ENCODE peak calls at places on chromosomes 11 and 22, in five cellular contexts. Q, V, Z, G and M are unnamed samples.

GRCh38 chr11:29255401-29255800 is 761.4 kb downstream of the KCNA4 start:
- DNase-seq in V (no peak), G (no peak), Q (peak; percentile 41), Z (no peak), M (no peak)

GRCh38 chr11:12258451-12258850 is 118.9 kb upstream of the PARVA start:
- DNase-seq in G (no peak), Z (no peak), V (peak; percentile 85), Q (peak; percentile 70), M (no peak)

GRCh38 chr22:44384563-44384940 is 71.8 kb upstream of the SHISAL1 start:
- DNase-seq in G (no peak), Z (no peak), Q (no peak), V (no peak), M (peak; percentile 4)

GRCh38 chr22:50276143-50276542 is 6.0 kb upstream of the MAPK11 start:
- DNase-seq in G (no peak), V (no peak), Q (peak; percentile 51), Z (peak; percentile 82), M (peak; percentile 61)

GRCh38 chr11:46335858-46336600 is 11.2 kb upstream of the DGKZ start:
- DNase-seq in V (no peak), Q (no peak), G (peak; percentile 74), Z (no peak), M (no peak)

GRCh38 chr11:12963789-12964536 is 45.2 kb upstream of the RASSF10 start:
- DNase-seq in V (peak; percentile 70), Z (peak; percentile 84), Q (peak; percentile 37), G (peak; percentile 86), M (peak; percentile 56)

GRCh38 chr22:25749420-25750169 is 7.6 kb downstream of the MYO18B start:
- DNase-seq in V (no peak), Q (peak; percentile 37), Z (no peak), G (no peak), M (no peak)

GRCh38 chr11:110355011-110355744 is 58.8 kb upstream of the RDX start:
- DNase-seq in V (peak; percentile 73), G (peak; percentile 69), Q (no peak), Z (no peak), M (no peak)

GRCh38 chr11:8250981-8251620 is 12.6 kb downstream of the LMO1 start:
- DNase-seq in Q (no peak), V (peak; percentile 12), Z (no peak), G (no peak), M (peak; percentile 35)

GRCh38 chr11:134252539-134253188 is 488 bp downstream of the THYN1 start:
- DNase-seq in Z (peak; percentile 38), Q (no peak), G (peak; percentile 63), V (no peak), M (no peak)

GRCh38 chr11:44104472-44105294 is 9.2 kb downstream of the EXT2 start:
- DNase-seq in Z (no peak), Q (no peak), G (no peak), V (no peak), M (no peak)

GRCh38 chr11:57379732-57380131 is 1.2 kb downstream of the PRG3 start:
- DNase-seq in V (peak; percentile 54), G (peak; percentile 81), Q (peak; percentile 23), Z (peak; percentile 10), M (no peak)

GRCh38 chr11:70005107-70005818 is 72.9 kb upstream of the ANO1 start:
- DNase-seq in Z (no peak), Q (peak; percentile 87), G (no peak), V (no peak), M (no peak)

GRCh38 chr11:71246559-71246958 is 5.8 kb downstream of the SHANK2 start:
- DNase-seq in Z (no peak), V (peak; percentile 28), G (peak; percentile 68), Q (no peak), M (no peak)

GRCh38 chr22:46994265-46994664 is 231.8 kb downstream of the TBC1D22A start:
- DNase-seq in G (no peak), Q (no peak), V (no peak), Z (no peak), M (no peak)
- H3K4me1 ChIP-seq in G (no peaks in the 10 kb centered on the region), Q (no peaks in the 10 kb centered on the region), V (peaks cover 5% of the 10 kb centered on the region), Z (no peaks in the 10 kb centered on the region), M (no peaks in the 10 kb centered on the region)

GRCh38 chr11:18236664-18237356 is at the start of gene SAA4:
- DNase-seq in Q (no peak), V (no peak), G (no peak), Z (no peak), M (no peak)
- H3K4me1 ChIP-seq in Q (no peaks in the 10 kb centered on the region), V (no peaks in the 10 kb centered on the region), G (no peaks in the 10 kb centered on the region), Z (no peaks in the 10 kb centered on the region), M (no peaks in the 10 kb centered on the region)

DNA sequence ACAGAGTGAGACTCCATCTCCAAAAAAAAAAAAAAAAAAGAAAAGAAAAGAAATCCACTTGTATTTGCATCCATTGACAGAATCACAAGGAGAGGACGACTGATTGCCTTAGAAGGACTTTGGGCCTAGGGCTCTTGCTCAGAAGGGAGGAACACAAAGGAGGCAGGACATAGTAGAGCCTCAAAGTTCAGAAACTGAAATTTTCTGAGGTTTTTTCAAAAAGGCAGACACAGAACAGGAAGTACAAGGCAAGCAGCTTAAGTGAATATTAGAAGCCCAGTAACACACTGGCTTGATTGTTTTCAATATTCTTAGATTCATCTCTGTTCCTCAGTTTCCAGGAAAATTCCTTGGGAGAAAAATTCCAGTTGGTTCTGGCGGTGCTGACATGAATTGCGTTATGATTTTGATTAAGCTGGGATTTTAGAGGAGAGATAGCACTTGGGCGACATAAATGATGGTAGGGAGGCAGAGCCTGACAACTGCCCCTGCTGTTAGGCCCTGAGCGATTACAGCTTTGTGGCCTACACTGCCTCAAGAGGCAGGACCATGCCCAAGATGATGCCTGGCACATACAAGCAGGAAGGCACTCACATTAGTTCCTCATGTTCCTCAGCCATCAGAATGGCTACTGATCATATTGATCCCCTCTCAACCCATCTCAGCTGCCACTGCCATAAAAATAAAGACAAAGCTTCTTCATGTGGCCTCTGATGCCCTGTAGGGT is 15.3 kb downstream of the CLPB start:
- DNase-seq in G (no peak), Z (no peak), Q (no peak), V (no peak), M (no peak)
- H3K4me1 ChIP-seq in G (peaks cover 9% of the 10 kb centered on the region), Z (peaks cover under 1% of the 10 kb centered on the region), Q (no peaks in the 10 kb centered on the region), V (peaks cover 29% of the 10 kb centered on the region), M (peaks cover 30% of the 10 kb centered on the region)

DNA sequence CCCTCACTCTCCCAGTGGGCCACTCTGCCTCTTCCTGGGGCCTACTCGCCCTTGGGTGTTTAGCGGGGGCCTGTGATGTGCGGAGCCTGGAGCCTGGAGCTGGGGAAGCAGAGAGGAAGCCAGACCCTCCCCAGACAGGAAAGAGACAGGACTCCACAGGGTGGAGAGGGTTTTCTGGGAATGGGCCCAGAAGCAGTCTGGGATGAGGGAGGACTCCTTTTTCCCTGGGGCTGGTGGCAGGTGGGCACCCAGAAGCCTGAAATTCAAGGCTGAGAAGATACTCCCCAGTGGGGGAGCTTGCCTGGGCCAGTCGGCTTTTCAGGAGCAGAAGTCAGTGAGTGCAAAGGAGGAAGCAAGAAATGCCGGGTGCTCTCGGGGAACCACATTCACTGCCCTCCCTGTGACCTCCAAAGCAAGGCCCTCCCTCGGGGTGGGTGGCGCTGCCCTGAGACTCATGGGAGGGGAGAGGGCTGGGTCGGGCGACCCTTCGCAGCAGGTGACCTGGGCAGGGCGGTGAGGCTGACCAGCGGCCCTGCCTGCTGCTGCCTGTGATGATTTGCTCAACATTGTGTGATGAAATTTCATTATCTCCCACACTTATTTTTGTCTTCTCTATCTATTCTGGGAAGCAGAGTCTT is 1377.4 kb downstream of the BRD1 start:
- DNase-seq in Q (no peak), Z (no peak), V (no peak), G (no peak), M (no peak)
- H3K4me1 ChIP-seq in Q (no peaks in the 10 kb centered on the region), Z (no peaks in the 10 kb centered on the region), V (no peaks in the 10 kb centered on the region), G (no peaks in the 10 kb centered on the region), M (no peaks in the 10 kb centered on the region)

DNA sequence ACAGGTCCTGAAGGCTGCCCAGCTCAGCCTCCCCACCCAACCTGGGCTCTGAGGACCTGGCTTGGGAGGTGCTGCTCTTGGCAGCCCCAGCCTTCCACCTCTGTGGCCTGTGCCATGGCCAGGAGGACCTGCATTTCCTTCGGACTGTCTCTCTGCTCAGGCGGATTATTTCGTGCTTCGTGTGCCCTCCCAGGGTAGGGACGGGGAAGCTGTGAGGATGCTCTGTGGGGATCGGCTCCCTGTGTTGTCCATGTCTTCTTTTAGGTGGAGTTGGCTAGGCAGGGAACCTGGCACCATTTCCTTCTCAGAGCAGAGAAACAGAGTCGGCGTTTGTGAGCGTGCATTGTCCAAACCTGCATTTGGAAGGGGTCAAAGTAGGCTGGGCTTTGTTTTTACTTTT is 34.1 kb downstream of the BCR start:
- DNase-seq in V (no peak), G (no peak), Q (no peak), Z (no peak), M (no peak)
- H3K4me1 ChIP-seq in V (peaks cover 31% of the 10 kb centered on the region), G (peaks cover 23% of the 10 kb centered on the region), Q (peaks cover 18% of the 10 kb centered on the region), Z (peaks cover 21% of the 10 kb centered on the region), M (peaks cover 38% of the 10 kb centered on the region)

GRCh38 chr22:29342177-29342576 is 26.7 kb upstream of the RASL10A start:
- DNase-seq in Z (no peak), G (no peak), V (no peak), Q (no peak), M (no peak)
- H3K4me1 ChIP-seq in Z (no peaks in the 10 kb centered on the region), G (peaks cover 5% of the 10 kb centered on the region), V (peaks cover 6% of the 10 kb centered on the region), Q (peaks cover 3% of the 10 kb centered on the region), M (peaks cover 69% of the 10 kb centered on the region)

DNA sequence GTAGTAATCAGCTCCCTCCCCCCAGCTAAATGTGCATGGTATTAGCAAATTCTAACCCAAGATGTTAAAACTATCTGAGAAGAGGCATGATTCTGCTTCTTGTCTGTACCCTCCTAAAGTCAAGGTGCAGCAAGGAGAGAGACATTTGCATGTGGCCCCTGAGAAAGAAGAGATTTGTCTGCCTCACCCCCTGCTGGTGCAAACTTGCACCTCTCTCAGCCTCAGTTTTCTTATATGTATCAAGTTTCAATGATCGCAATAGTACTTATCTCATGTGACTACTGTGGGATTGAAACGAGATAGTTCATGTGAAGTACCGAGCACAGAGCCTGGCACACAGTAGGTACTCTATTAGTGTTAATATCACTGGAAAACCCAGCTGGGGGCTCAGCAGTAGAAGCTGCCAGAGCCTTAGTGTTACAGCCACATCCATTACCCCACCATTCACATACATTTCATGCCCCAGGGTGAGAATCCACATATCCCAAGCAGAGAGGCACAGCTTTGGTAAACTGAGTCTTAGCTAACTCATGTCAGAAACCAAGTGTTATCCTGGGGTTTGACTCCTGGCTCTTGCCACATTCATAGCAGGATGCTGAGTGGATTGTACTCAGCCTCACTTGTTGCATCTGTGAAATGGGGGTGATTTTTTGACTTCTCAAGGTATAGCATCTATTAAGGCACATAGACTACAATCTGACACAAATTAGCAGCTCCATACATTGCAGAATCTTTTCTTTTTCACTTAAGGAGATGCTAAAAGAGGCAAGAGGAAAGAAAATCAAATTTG is 24.9 kb downstream of the CD44 start:
- DNase-seq in Q (no peak), V (no peak), Z (peak; percentile 51), G (no peak), M (no peak)
- H3K4me1 ChIP-seq in Q (peaks cover 65% of the 10 kb centered on the region), V (peaks cover 23% of the 10 kb centered on the region), Z (peaks cover 28% of the 10 kb centered on the region), G (peaks cover 13% of the 10 kb centered on the region), M (peaks cover 18% of the 10 kb centered on the region)

GRCh38 chr22:46088541-46089311 is 61.6 kb upstream of the PPARA start:
- DNase-seq in V (peak; percentile 28), Z (no peak), Q (peak; percentile 85), G (no peak), M (peak; percentile 88)

GRCh38 chr22:46086577-46087335 is 63.6 kb upstream of the PPARA start:
- DNase-seq in Q (peak; percentile 79), V (peak; percentile 29), G (no peak), Z (no peak), M (peak; percentile 47)

GRCh38 chr22:46089426-46090041 is 60.8 kb upstream of the PPARA start:
- DNase-seq in G (no peak), Q (no peak), V (peak; percentile 17), Z (no peak), M (peak; percentile 54)

GRCh38 chr22:46087336-46087690 is 63.0 kb upstream of the PPARA start:
- DNase-seq in G (no peak), Q (no peak), V (no peak), Z (no peak), M (no peak)

GRCh38 chr22:46087816-46088277 is 62.5 kb upstream of the PPARA start:
- DNase-seq in Q (peak; percentile 94), Z (peak; percentile 76), V (peak; percentile 35), G (peak; percentile 71), M (peak; percentile 93)
- H3K4me1 ChIP-seq in Q (peaks cover 64% of the 10 kb centered on the region), Z (peaks cover 55% of the 10 kb centered on the region), V (peaks cover 18% of the 10 kb centered on the region), G (peaks cover 6% of the 10 kb centered on the region), M (peaks cover 98% of the 10 kb centered on the region)